ENCODE peak calls at places on chromosomes 3 and 15, in seven cellular contexts. C is K562, P is Panc1, H is GM12878, U is HepG2, V is H1, E is SK-N-SH. S is an unnamed sample.

GRCh38 chr3:107264888-107265287 is 112.4 kb upstream of the CCDC54 start:
- DNase-seq in V (no peak), E (no peak), P (no peak), C (no peak), H (no peak), U (no peak), S (no peak)

GRCh38 chr3:126300761-126301481 is 56.3 kb downstream of the KLF15 start:
- DNase-seq in V (no peak), C (no peak), H (no peak), E (no peak), P (no peak), U (peak; percentile 76), S (no peak)

GRCh38 chr3:108554233-108554632 is 35.0 kb downstream of the CIP2A start:
- DNase-seq in U (no peak), V (no peak), P (no peak), C (no peak), E (no peak), H (no peak), S (no peak)

GRCh38 chr3:191702121-191702520 is 241.2 kb downstream of the PYDC2 start:
- DNase-seq in V (no peak), C (no peak), U (no peak), P (no peak), H (no peak), E (peak; percentile 11), S (no peak)

GRCh38 chr3:147943265-147943945 is 534.2 kb downstream of the ZIC1 start:
- DNase-seq in C (no peak), H (no peak), U (no peak), V (no peak), E (no peak), P (no peak), S (peak; percentile 47)

GRCh38 chr3:46713898-46714552 is 3.6 kb downstream of the PRSS50 start:
- DNase-seq in E (no peak), P (no peak), C (no peak), U (no peak), V (no peak), H (peak; percentile 71), S (no peak)

GRCh38 chr3:127089487-127090145 is 103.3 kb upstream of the PRR23E start:
- DNase-seq in E (no peak), V (no peak), P (no peak), C (no peak), U (no peak), H (no peak), S (no peak)

GRCh38 chr3:120196812-120197211 is 88.2 kb downstream of the GPR156 start:
- DNase-seq in U (no peak), E (no peak), H (no peak), C (no peak), V (no peak), P (no peak), S (no peak)

GRCh38 chr15:31409196-31409595 is 82.6 kb downstream of the KLF13 start:
- DNase-seq in H (no peak), C (no peak), P (no peak), E (no peak), U (no peak), V (no peak), S (no peak)

GRCh38 chr15:79192462-79193036 is 90.0 kb upstream of the ANKRD34C start:
- DNase-seq in U (no peak), E (no peak), H (no peak), C (no peak), V (no peak), P (no peak), S (no peak)

GRCh38 chr15:93088200-93088980 is 621 bp downstream of the RGMA start:
- DNase-seq in U (no peak), H (no peak), V (peak; percentile 82), P (no peak), C (no peak), E (peak; percentile 83), S (no peak)

GRCh38 chr3:136750209-136750921 is 1.8 kb downstream of the STAG1 start:
- DNase-seq in P (no peak), U (peak; percentile 9), C (peak; percentile 53), V (peak; percentile 29), E (no peak), H (no peak), S (no peak)

GRCh38 chr15:22903961-22904534 is 65.6 kb downstream of the NIPA2 start:
- DNase-seq in U (no peak), H (no peak), C (no peak), V (no peak), E (no peak), P (no peak), S (no peak)

GRCh38 chr15:75620776-75621536 is 4.6 kb downstream of the SNUPN start:
- DNase-seq in P (no peak), C (no peak), H (no peak), V (no peak), U (no peak), E (no peak), S (no peak)

GRCh38 chr15:65902373-65902772 is 33.1 kb downstream of the RAB11A start:
- DNase-seq in V (peak; percentile 40), H (peak; percentile 57), P (no peak), U (peak; percentile 23), E (no peak), C (peak; percentile 77), S (peak; percentile 65)

GRCh38 chr15:45456212-45457106 is 66.1 kb downstream of the SLC30A4 start:
- DNase-seq in P (peak; percentile 91), V (no peak), E (peak; percentile 49), H (peak; percentile 33), U (peak; percentile 65), C (peak; percentile 81), S (peak; percentile 90)

GRCh38 chr3:10964537-10965167 is 27.9 kb upstream of the SLC6A1 start:
- DNase-seq in H (no peak), V (peak; percentile 70), E (no peak), C (peak; percentile 51), P (no peak), U (no peak), S (no peak)

GRCh38 chr15:82064824-82065223 is 19.0 kb upstream of the MEX3B start:
- DNase-seq in H (no peak), P (no peak), C (no peak), E (no peak), V (no peak), U (no peak), S (no peak)

GRCh38 chr15:28994142-28994829 is 108.5 kb downstream of the APBA2 start:
- DNase-seq in C (no peak), U (no peak), E (no peak), P (no peak), V (no peak), H (no peak), S (no peak)
- TF ChIP-seq SIN3A in C (no peak), U (no peak), E (no peak), P (no peak), V (no peak), H (no peak), S (no peak)

GRCh38 chr3:13258986-13259514 is 161.1 kb downstream of the NUP210 start:
- DNase-seq in U (no peak), P (no peak), V (no peak), C (no peak), H (no peak), E (peak; percentile 67), S (no peak)

GRCh38 chr3:13259831-13260230 is 160.3 kb downstream of the NUP210 start:
- DNase-seq in U (no peak), C (no peak), E (no peak), V (no peak), H (no peak), P (no peak), S (no peak)

GRCh38 chr3:13261908-13262307 is 158.2 kb downstream of the NUP210 start:
- DNase-seq in V (no peak), C (no peak), H (no peak), E (no peak), P (no peak), U (no peak), S (no peak)

GRCh38 chr3:13261104-13261800 is 158.9 kb downstream of the NUP210 start:
- DNase-seq in H (no peak), E (no peak), U (peak; percentile 33), C (no peak), P (no peak), V (no peak), S (no peak)

DNA sequence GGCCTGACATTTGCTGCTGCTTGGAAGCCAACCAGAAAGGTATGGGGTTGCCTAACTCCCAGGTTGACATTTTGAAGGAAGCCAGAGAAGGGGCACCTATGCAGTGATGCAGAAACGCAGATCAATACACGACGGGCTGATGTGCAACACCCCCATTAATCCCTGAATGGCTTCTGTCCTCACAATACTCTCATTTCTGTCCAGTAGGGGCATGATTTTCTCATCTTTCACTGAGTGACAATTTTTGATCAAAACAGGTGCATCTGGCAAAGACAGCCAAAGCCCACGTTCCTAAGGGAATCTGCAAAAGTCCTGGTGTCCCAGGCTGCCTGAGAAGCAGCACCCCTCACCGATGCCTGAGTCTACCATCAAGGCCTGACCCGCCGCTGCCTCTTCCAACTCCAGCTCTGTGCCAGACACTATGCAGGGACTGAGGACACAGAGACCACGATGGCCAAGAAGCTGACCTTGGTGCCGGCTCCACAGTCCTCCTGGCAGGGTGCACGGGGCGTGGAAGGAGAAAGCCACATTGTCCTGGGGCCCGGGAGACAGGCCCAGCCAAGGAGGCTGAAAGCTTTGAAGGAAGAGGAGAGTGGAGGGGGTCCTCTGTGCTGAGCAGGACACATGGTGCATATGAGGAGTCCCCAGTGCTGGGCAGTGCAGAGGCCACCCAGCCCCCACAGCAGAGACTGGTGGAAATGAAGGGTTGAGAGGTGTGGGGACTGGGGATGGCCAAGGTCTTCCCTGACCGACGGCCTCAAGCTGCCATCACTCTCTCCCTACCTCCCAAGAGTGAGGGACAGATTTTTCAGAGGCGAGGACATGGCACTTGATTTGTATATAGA is 159.6 kb downstream of the NUP210 start:
- DNase-seq in C (no peak), E (no peak), V (no peak), U (no peak), H (no peak), P (no peak), S (no peak)
- TF ChIP-seq SIN3A in C (no peak), E (no peak), V (no peak), U (no peak), H (no peak), P (no peak), S (no peak)

DNA sequence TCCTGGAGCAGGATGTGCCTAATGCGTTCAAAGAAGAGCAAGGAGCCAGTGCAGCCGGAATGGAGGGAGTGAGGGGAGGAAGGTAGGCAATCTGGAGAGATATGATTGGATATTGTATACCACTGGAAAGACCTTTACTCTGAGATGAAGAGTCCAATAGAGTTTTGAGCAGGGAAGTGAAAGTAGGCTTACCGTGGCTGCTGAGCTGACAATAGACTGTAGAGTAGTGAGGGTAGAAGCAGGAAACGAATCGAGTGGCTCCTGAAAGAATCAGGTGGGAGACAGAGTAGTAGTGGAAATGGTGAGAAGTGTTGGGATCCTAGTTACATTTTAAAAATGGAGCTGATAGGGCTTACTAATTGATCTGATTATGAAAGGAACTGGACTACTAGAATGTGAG is 51.8 kb upstream of the NUDT16 start:
- DNase-seq in P (no peak), C (no peak), U (no peak), V (no peak), E (no peak), H (no peak), S (no peak)
- TF ChIP-seq SIN3A in P (no peak), C (no peak), U (no peak), V (no peak), E (no peak), H (no peak), S (no peak)

DNA sequence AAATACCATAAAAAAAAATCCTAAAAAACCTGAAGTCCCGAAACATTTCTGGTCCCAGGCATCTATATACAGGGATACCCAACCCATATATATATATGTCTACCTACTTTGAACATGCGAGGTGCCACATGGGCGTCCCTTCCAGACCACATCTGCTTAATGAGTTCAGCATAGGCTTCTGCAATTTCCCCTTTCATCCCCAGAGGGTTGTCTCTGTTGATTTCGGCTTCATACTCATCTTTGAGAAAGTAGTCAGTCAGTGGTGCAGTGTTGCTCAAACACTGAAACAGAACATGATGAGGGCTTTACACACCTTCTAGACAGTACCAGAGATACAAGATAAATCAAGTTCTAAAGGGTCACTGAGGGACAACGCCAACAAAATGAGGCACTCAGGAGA is 28.6 kb upstream of the C3orf62 start:
- DNase-seq in E (no peak), V (no peak), U (no peak), P (no peak), C (no peak), H (no peak), S (no peak)
- TF ChIP-seq SIN3A in E (no peak), V (no peak), U (no peak), P (no peak), C (no peak), H (no peak), S (no peak)